ENCODE peak calls at places on chromosomes 7 and 10, in four cellular contexts. J, C, L and M are unnamed samples. For H3K9me3 and H3K4me1, the result is how much of the 10 kb centered on the place peaks cover.

GRCh38 chr10:34776090-34776690 is 38.9 kb downstream of the PARD3 start:
- DNase-seq in L (no peak), C (no peak), J (no peak), M (no peak)

GRCh38 chr10:11212686-11213085 is 195.0 kb downstream of the CELF2 start:
- DNase-seq in J (no peak), C (no peak), L (no peak), M (no peak)

GRCh38 chr7:36563706-36564325 is 160.5 kb downstream of the AOAH start:
- DNase-seq in J (no peak), C (no peak), L (no peak), M (no peak)

GRCh38 chr10:60334991-60335390 is 54.7 kb downstream of the ANK3 start:
- DNase-seq in L (no peak), J (no peak), C (no peak), M (no peak)

GRCh38 chr7:43792471-43792870 is 34.0 kb downstream of the BLVRA start:
- DNase-seq in C (no peak), L (no peak), J (no peak), M (no peak)

GRCh38 chr10:21100871-21101514 is 203.9 kb upstream of the NEBL start:
- DNase-seq in L (no peak), J (no peak), C (no peak), M (no peak)

GRCh38 chr7:63925626-63926460 is 72.8 kb upstream of the ZNF722 start:
- DNase-seq in C (no peak), J (peak), L (no peak), M (peak)

GRCh38 chr10:30013684-30014246 is 45.6 kb downstream of the JCAD start:
- DNase-seq in L (no peak), J (no peak), C (no peak), M (no peak)

GRCh38 chr10:3714957-3715356 is 70.1 kb downstream of the KLF6 start:
- DNase-seq in C (no peak), J (no peak), L (no peak), M (no peak)

GRCh38 chr10:110774069-110775021 is 97.4 kb upstream of the PDCD4 start:
- DNase-seq in J (no peak), C (no peak), L (no peak), M (no peak)

GRCh38 chr7:100965723-100966541 is 3.4 kb upstream of the MUC12 start:
- DNase-seq in L (peak), C (peak), J (no peak), M (peak)

GRCh38 chr10:69397972-69398371 is 18.7 kb downstream of the TACR2 start:
- DNase-seq in J (no peak), L (no peak), C (no peak), M (no peak)

GRCh38 chr7:30369879-30370278 is 85.5 kb downstream of the ZNRF2 start:
- DNase-seq in J (no peak), C (no peak), L (no peak), M (no peak)

DNA sequence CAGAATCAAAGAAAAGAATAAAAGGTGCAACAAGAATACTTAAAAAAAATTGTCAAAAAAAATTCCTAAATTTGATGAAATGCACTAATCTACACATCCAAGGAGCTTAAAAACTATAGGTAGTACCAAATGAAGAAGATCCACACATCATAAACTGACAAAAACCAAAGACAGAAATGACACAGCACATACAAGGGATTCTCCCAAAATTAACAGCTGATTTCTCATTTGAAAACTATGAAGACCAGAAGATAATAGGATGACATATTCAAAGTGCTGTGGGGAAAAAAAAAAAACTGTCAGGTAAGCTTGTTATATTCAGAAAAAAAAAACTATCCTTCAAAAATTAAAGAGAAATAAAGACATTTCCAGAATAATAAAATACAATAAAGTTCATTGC is 618.2 kb downstream of the TNS3 start:
- DNase-seq in J (no peak), L (no peak), C (no peak), M (no peak)
- H3K9me3 ChIP-seq in J (half or more), L (under half), C (half or more), M (under half)

DNA sequence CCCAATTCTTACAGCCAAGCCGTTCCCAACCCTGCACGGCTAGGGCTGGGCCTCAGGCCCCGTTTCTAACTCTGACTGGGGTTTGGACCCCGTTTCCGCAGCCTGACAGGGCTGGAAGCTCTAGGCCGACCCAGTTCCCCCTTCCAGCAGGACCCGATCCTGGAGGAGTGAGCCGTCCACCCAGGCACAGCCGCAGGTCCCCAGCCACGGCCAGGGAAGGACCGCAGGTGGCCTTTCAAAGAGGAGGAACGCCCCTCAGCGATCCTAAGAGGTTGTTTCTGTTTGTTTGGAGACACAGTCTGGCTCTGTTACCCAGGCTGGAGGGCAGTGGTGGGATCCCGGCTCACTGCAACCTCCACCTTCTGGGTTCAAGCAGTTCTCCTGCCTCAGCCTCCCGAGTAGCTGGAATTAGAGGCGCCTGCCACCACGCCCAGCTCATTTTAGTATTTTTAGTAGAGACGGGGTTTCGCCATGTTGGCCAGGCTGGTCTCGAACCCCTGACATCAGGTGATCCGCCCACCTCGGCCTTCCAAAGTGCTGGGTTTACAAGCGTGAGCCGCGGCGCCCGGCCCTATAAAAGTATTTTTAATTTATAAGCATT is 778 bp upstream of the GET4 start:
- DNase-seq in J (no peak), L (no peak), C (no peak), M (no peak)
- H3K4me1 ChIP-seq in J (half or more), L (under half), C (under half), M (under half)

GRCh38 chr7:158102897-158103296 is 484.7 kb downstream of the PTPRN2 start:
- DNase-seq in L (no peak), J (no peak), C (peak), M (no peak)
- H3K9me3 ChIP-seq in L (under half), J (under half), C (half or more), M (under half)

GRCh38 chr10:93181249-93181928 is 107.7 kb downstream of the CYP26A1 start:
- DNase-seq in J (no peak), C (no peak), L (no peak), M (no peak)
- H3K4me1 ChIP-seq in J (under half), C (under half), L (under half), M (under half)

DNA sequence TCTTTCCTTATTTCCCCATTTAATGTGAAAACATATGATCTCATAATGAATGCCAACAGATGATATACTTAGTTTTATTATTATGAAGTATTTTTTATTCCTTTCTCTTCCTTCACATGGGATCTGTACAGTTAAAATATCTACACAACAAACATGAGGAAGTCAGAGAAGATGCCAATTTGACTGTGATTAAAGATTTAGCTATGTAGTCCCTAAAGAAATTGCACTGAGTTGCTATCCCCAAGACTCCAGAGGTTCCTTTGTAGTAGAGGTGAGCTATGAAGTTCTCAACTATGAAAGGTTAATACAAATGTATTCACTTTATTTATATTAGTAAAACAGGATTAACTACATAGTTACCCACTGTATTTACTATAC is 60.6 kb upstream of the LRRN3 start:
- DNase-seq in J (no peak), C (no peak), L (no peak), M (no peak)
- H3K9me3 ChIP-seq in J (under half), C (under half), L (under half), M (under half)

GRCh38 chr7:105013818-105014724 is at the start of gene KMT2E:
- DNase-seq in J (peak), C (peak), L (peak), M (peak)

GRCh38 chr7:105017263-105018051 is 3.5 kb downstream of the KMT2E start:
- DNase-seq in L (no peak), J (no peak), C (no peak), M (no peak)

GRCh38 chr7:105014725-105015630 is 973 bp downstream of the KMT2E start:
- DNase-seq in L (peak), C (peak), J (peak), M (peak)

GRCh38 chr7:105016083-105017075 is 2.4 kb downstream of the KMT2E start:
- DNase-seq in L (no peak), C (no peak), J (no peak), M (no peak)

DNA sequence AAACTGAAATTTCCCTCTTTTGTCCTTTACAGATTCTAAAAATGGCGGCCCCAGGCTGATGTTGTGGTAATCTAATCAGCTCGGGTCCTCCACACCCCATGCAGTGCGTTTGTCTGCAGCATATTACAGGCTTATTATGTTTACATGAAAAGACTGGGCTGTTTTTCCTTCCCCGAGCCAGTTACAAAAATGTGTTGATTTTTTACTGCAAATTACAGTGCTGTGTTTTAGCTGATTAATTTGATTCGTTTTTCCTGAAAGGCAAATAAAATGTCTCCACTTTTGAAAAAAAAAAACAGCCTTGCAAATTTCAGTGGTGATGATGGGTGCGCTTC is 1.6 kb downstream of the KMT2E start:
- DNase-seq in C (peak), L (peak), J (no peak), M (no peak)
- H3K4me1 ChIP-seq in C (under half), L (under half), J (under half), M (under half)

GRCh38 chr10:131174211-131174565 is 137.3 kb downstream of the TCERG1L start:
- DNase-seq in C (peak), J (no peak), L (no peak), M (no peak)

GRCh38 chr10:131172433-131172832 is 139.1 kb downstream of the TCERG1L start:
- DNase-seq in L (no peak), J (no peak), C (no peak), M (no peak)

GRCh38 chr10:131175891-131176290 is 135.6 kb downstream of the TCERG1L start:
- DNase-seq in L (no peak), J (no peak), C (no peak), M (no peak)

GRCh38 chr10:131174651-131175540 is 136.6 kb downstream of the TCERG1L start:
- DNase-seq in L (no peak), C (peak), J (no peak), M (no peak)

DNA sequence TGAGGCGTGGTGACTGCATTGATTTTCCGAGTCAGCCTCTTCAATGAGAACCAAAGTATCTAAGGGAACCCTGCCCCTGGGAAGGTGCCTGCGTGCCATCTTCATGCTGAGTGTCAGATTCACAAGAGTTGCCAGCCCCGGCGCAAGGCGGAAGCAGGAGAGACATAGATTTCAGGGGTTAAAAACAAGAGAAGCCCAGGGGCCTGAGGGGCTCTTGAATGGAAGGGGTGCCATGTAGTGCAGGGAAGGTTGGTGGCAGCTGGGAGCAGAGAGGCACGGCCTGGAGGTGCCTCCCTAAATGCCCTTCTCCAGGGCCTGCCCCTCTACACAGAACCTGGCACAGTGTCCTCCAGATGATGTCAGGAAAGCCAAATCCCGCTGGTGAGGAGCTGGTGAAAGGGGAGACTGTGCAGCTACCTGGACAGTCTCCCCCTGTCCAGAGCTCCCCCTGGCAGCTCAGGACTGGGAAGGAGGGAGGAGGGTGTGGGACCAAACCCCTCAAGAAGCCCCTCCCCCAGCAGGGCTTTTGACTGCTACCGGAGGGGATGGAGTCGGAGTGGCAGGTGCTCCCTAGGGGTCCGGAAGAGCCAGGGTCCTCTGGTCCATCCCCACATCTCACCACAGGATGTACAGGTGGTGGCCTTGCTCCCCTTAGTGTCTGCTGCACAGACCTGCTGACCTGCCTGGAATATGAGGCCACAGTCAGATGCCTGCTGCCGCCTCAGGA is 137.9 kb downstream of the TCERG1L start:
- DNase-seq in L (no peak), J (no peak), C (no peak), M (no peak)
- H3K9me3 ChIP-seq in L (under half), J (under half), C (under half), M (under half)

DNA sequence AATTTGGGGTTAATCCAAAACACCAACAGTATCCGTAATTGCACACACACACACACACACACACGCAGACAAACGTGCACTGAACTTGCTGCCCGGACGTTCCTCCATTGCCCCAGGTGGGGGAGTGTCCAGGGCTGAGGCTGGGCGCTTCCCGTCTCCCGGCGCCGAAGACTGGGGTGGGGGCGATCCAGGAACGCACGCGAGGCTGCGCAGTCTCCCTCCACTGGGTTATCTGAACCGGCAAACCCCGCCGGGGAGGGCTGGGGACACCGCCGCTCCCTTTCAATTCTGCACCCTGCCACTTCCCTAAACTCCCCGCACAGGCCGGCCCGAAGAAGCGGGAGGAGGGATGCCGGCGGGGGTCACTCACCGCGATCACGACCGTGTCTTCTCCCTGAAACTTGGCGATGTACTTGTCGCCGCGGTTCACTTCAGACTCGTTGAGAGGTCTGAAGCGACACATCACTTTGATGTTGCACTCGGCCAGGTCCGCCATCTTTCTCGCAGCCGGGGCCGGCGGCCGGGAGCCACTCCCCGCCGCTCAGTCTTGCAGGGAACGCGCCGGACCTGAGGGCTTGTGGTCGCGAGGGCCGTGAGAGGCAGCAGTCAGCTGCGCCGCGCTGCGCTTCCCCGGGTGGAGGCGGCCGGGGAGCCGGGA is 618 bp downstream of the KIF5B start:
- DNase-seq in L (peak), J (peak), C (peak), M (peak)
- H3K4me1 ChIP-seq in L (under half), J (under half), C (under half), M (under half)

GRCh38 chr7:158501300-158502067 is 86.1 kb downstream of the PTPRN2 start:
- DNase-seq in J (no peak), L (no peak), C (no peak), M (no peak)
- H3K9me3 ChIP-seq in J (under half), L (under half), C (half or more), M (under half)